ENCODE peak calls at places on chromosomes 12 and 14, in eight cellular contexts. P is A549, H is sigmoid colon, Y is body of pancreas, Z is tibial nerve, O is spleen, D is heart left ventricle, A is K562. S is an unnamed sample.
A peak's percentile ranks its signal among the peaks of the same experiment; 100 is the strongest.

GRCh38 chr14:94767321-94767878 is 2.5 kb downstream of the GSC start:
- DNase-seq in P (no peak), H (no peak), Y (no peak), Z (no peak), O (peak; percentile 54), D (no peak), A (no peak), S (no peak)

GRCh38 chr14:72751276-72752033 is 142.4 kb downstream of the DPF3 start:
- DNase-seq in P (no peak), H (no peak), Y (no peak), Z (no peak), O (no peak), D (no peak), A (no peak), S (no peak)

GRCh38 chr14:88533203-88533602 is 21.6 kb downstream of the PTPN21 start:
- DNase-seq in P (no peak), H (no peak), Y (no peak), Z (no peak), O (no peak), D (no peak), A (no peak), S (no peak)

GRCh38 chr12:52207895-52208294 is 16.1 kb upstream of the KRT80 start:
- DNase-seq in P (no peak), H (peak; percentile 75), Y (peak; percentile 98), Z (peak; percentile 41), O (peak; percentile 68), D (peak; percentile 76), A (no peak), S (peak; percentile 95)

GRCh38 chr12:67811437-67812361 is 163.2 kb downstream of the DYRK2 start:
- DNase-seq in P (peak; percentile 45), H (no peak), Y (no peak), Z (no peak), O (no peak), D (no peak), A (no peak), S (no peak)

GRCh38 chr12:95943231-95943842 is at the start of gene AMDHD1:
- DNase-seq in P (peak; percentile 81), H (peak; percentile 74), Y (peak; percentile 51), Z (peak; percentile 7), O (peak; percentile 93), D (peak; percentile 45), A (no peak), S (peak; percentile 16)

GRCh38 chr12:126874427-126875026 is 1392.4 kb upstream of the TMEM132C start:
- DNase-seq in P (peak; percentile 63), H (peak; percentile 70), Y (peak; percentile 75), Z (peak; percentile 32), O (peak; percentile 87), D (peak; percentile 39), A (peak; percentile 79), S (peak; percentile 87)

GRCh38 chr14:60563113-60563512 is 54.2 kb downstream of the SIX6 start:
- DNase-seq in P (no peak), H (no peak), Y (no peak), Z (no peak), O (no peak), D (no peak), A (no peak), S (no peak)

GRCh38 chr14:104266643-104267575 is 128.5 kb downstream of the KIF26A start:
- DNase-seq in P (no peak), H (no peak), Y (peak; percentile 3), Z (no peak), O (no peak), D (no peak), A (no peak), S (no peak)

GRCh38 chr14:56963381-56963780 is 153.1 kb upstream of the OTX2 start:
- DNase-seq in P (no peak), H (no peak), Y (no peak), Z (no peak), O (no peak), D (no peak), A (no peak), S (no peak)

GRCh38 chr12:63991036-63991547 is 146.6 kb downstream of the SRGAP1 start:
- DNase-seq in P (no peak), H (no peak), Y (no peak), Z (no peak), O (no peak), D (no peak), A (no peak), S (no peak)

GRCh38 chr12:46677749-46678148 is 148.0 kb downstream of the SLC38A4 start:
- DNase-seq in P (peak; percentile 70), H (no peak), Y (no peak), Z (no peak), O (no peak), D (no peak), A (no peak), S (no peak)

GRCh38 chr14:46432516-46432915 is 219.1 kb downstream of the RPL10L start:
- DNase-seq in P (no peak), H (no peak), Y (no peak), Z (no peak), O (no peak), D (no peak), A (no peak), S (no peak)

GRCh38 chr14:100669011-100669412 is 57.7 kb upstream of the DLK1 start:
- DNase-seq in P (no peak), H (no peak), Y (no peak), Z (no peak), O (no peak), D (no peak), A (no peak), S (no peak)

GRCh38 chr12:89947437-89948265 is 239.0 kb upstream of the ATP2B1 start:
- DNase-seq in P (peak; percentile 92), H (no peak), Y (no peak), Z (no peak), O (no peak), D (no peak), A (no peak), S (no peak)

GRCh38 chr12:44372259-44372658 is 503.9 kb downstream of the NELL2 start:
- DNase-seq in P (no peak), H (no peak), Y (no peak), Z (no peak), O (no peak), D (no peak), A (no peak), S (no peak)

GRCh38 chr14:103091041-103091882 is 3.3 kb upstream of the EXOC3L4 start:
- DNase-seq in P (no peak), H (no peak), Y (peak; percentile 73), Z (no peak), O (peak; percentile 93), D (no peak), A (peak; percentile 94), S (no peak)

GRCh38 chr12:95413576-95413975 is 60.4 kb upstream of the METAP2 start:
- DNase-seq in P (no peak), H (no peak), Y (no peak), Z (no peak), O (no peak), D (no peak), A (no peak), S (no peak)

GRCh38 chr14:73786942-73787759 is 64.5 kb upstream of the PTGR2 start:
- DNase-seq in P (peak; percentile 31), H (peak; percentile 85), Y (peak; percentile 72), Z (no peak), O (peak; percentile 95), D (peak; percentile 78), A (peak; percentile 72), S (peak; percentile 92)

DNA sequence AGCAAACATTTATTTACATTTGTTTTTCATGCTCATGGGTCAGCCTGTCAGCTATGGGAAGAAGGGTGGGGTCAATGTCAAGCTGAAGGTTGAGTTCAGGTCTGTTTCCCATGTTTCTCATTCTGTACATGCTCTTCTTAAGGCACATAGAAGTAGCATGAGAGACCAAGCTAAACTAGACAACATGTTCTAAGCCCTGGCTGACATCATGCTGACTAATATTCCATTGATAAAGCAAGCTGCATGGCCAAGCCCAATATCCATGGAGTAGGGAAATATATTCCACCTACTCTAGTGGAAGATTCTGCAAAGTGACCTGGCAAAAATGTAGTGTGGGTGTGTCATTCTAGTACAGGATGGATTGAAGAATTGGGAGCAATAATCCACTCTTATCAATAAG is 44.1 kb downstream of the PLXNC1 start:
- DNase-seq in P (no peak), H (no peak), Y (no peak), Z (no peak), O (no peak), D (no peak), A (no peak), S (no peak)
- H3K4me3 ChIP-seq in P (no peak overlapping the region), H (no peak overlapping the region), Y (no peak overlapping the region), Z (no peak overlapping the region), O (no peak overlapping the region), D (no peak overlapping the region), A (no peak overlapping the region), S (no peak overlapping the region)

GRCh38 chr14:28681681-28682080 is 84.9 kb upstream of the FOXG1 start:
- DNase-seq in P (no peak), H (no peak), Y (no peak), Z (no peak), O (no peak), D (no peak), A (no peak), S (no peak)
- TF ChIP-seq POLR2A in P (no peak), H (no peak), Y (no peak), Z (no peak), O (no peak), D (no peak), A (no peak), S (no peak)

GRCh38 chr12:62214847-62215246 is 45.4 kb upstream of the USP15 start:
- DNase-seq in P (no peak), H (no peak), Y (no peak), Z (no peak), O (no peak), D (no peak), A (no peak), S (no peak)

GRCh38 chr12:62211510-62211909 is 48.7 kb upstream of the USP15 start:
- DNase-seq in P (no peak), H (no peak), Y (no peak), Z (no peak), O (no peak), D (no peak), A (no peak), S (no peak)

GRCh38 chr12:62205348-62205747 is 54.9 kb upstream of the USP15 start:
- DNase-seq in P (no peak), H (no peak), Y (no peak), Z (no peak), O (no peak), D (no peak), A (no peak), S (no peak)

GRCh38 chr12:62207248-62207647 is 53.0 kb upstream of the USP15 start:
- DNase-seq in P (no peak), H (no peak), Y (no peak), Z (no peak), O (no peak), D (no peak), A (no peak), S (no peak)

DNA sequence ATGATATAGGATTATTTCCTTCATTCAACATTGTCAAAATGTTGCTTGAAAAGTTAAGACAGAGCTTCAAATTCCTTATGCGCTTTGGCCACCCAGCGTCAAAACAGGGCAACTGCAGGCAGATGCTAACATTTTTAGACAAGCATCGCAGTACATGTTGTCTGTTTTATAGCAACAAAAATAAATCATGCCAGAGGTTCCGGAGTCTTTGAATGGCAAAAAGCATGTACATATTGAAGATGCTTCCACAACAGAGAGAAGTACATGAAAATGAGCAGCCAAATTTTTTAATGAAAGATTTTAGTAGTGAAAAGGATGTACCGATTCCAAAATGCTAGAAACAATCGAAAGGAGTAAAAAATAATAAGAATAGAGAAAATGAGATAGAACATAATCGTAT is 49.8 kb upstream of the USP15 start:
- DNase-seq in P (peak; percentile 71), H (no peak), Y (peak; percentile 35), Z (peak; percentile 60), O (no peak), D (no peak), A (peak; percentile 55), S (no peak)
- H3K4me3 ChIP-seq in P (no peak overlapping the region), H (no peak overlapping the region), Y (no peak overlapping the region), Z (no peak overlapping the region), O (no peak overlapping the region), D (no peak overlapping the region), A (no peak overlapping the region), S (no peak overlapping the region)

GRCh38 chr14:65336191-65336591 is 76.3 kb upstream of the FUT8 start:
- DNase-seq in P (no peak), H (no peak), Y (no peak), Z (no peak), O (no peak), D (no peak), A (no peak), S (no peak)
- TF ChIP-seq POLR2A in P (no peak), H (no peak), Y (no peak), Z (no peak), O (no peak), D (no peak), A (no peak), S (no peak)

S was measured in lower leg skin.